ENCODE peak calls at places on chromosome 15, in eight cellular contexts. R, P, H, X, A, J, B and Q are unnamed samples.

GRCh38 chr15:65758242-65758641 is 33.9 kb downstream of the DENND4A start:
- DNase-seq in R (no peak), P (no peak), H (no peak), X (no peak), A (no peak), J (no peak), B (no peak), Q (no peak)

GRCh38 chr15:100121285-100121684 is 220.5 kb downstream of the ADAMTS17 start:
- DNase-seq in R (no peak), P (no peak), H (no peak), X (no peak), A (no peak), J (no peak), B (no peak), Q (no peak)

GRCh38 chr15:97976766-97977503 is 16.4 kb downstream of the ARRDC4 start:
- DNase-seq in R (no peak), P (no peak), H (no peak), X (no peak), A (no peak), J (no peak), B (no peak), Q (no peak)

GRCh38 chr15:31280037-31280830 is 46.4 kb upstream of the KLF13 start:
- DNase-seq in R (no peak), P (peak), H (no peak), X (no peak), A (no peak), J (no peak), B (no peak), Q (peak)

GRCh38 chr15:50148362-50148963 is 29.4 kb upstream of the ATP8B4 start:
- DNase-seq in R (peak), P (no peak), H (peak), X (no peak), A (no peak), J (peak), B (peak), Q (no peak)

GRCh38 chr15:63986751-63987341 is 59.4 kb downstream of the DAPK2 start:
- DNase-seq in R (no peak), P (no peak), H (peak), X (no peak), A (no peak), J (no peak), B (peak), Q (peak)

GRCh38 chr15:35505152-35505551 is 40.8 kb downstream of the DPH6 start:
- DNase-seq in R (no peak), P (no peak), H (no peak), X (no peak), A (no peak), J (no peak), B (peak), Q (no peak)

GRCh38 chr15:83445653-83446052 is 1.5 kb upstream of the SH3GL3 start:
- DNase-seq in R (no peak), P (no peak), H (no peak), X (no peak), A (no peak), J (no peak), B (no peak), Q (no peak)

GRCh38 chr15:55320963-55321362 is 1.9 kb downstream of the PIGB start:
- DNase-seq in R (no peak), P (no peak), H (no peak), X (no peak), A (no peak), J (no peak), B (no peak), Q (no peak)

GRCh38 chr15:38699633-38700230 is 135.1 kb upstream of the RASGRP1 start:
- DNase-seq in R (peak), P (no peak), H (peak), X (peak), A (peak), J (peak), B (peak), Q (no peak)

GRCh38 chr15:60912984-60913697 is 316.0 kb downstream of the RORA start:
- DNase-seq in R (no peak), P (no peak), H (peak), X (no peak), A (no peak), J (no peak), B (no peak), Q (no peak)

GRCh38 chr15:94075349-94075748 is 156.0 kb upstream of the MCTP2 start:
- DNase-seq in R (no peak), P (no peak), H (no peak), X (peak), A (no peak), J (peak), B (no peak), Q (no peak)

GRCh38 chr15:41561777-41562145 is 2.7 kb downstream of the TYRO3 start:
- DNase-seq in R (peak), P (no peak), H (no peak), X (peak), A (no peak), J (peak), B (peak), Q (no peak)

GRCh38 chr15:29566914-29567313 is 255.4 kb downstream of the TJP1 start:
- DNase-seq in R (no peak), P (no peak), H (peak), X (no peak), A (no peak), J (no peak), B (no peak), Q (no peak)